ENCODE peak calls at places on chromosome 16, in six cellular contexts. One of them, this sample, is unnamed.

GRCh38 chr16:47395733-47396503 is 64.9 kb downstream of the ITFG1 start:
- DNase-seq in kidney: no peak
- DNase-seq in cardiac fibroblast: no peak
- DNase-seq in CD8-positive, alpha-beta T cell: no peak
- DNase-seq in sigmoid colon: no peak
- DNase-seq in stomach: no peak
- DNase-seq in this sample: no peak

GRCh38 chr16:27238591-27238990 is 30.0 kb downstream of the NSMCE1 start:
- DNase-seq in kidney: peak
- DNase-seq in cardiac fibroblast: no peak
- DNase-seq in CD8-positive, alpha-beta T cell: no peak
- DNase-seq in sigmoid colon: peak
- DNase-seq in stomach: no peak
- DNase-seq in this sample: no peak

GRCh38 chr16:27511657-27512056 is 38.1 kb downstream of the GTF3C1 start:
- DNase-seq in kidney: no peak
- DNase-seq in cardiac fibroblast: peak
- DNase-seq in CD8-positive, alpha-beta T cell: no peak
- DNase-seq in sigmoid colon: no peak
- DNase-seq in stomach: no peak
- DNase-seq in this sample: no peak

GRCh38 chr16:75620326-75621169 is 2.5 kb downstream of the ADAT1 start:
- DNase-seq in kidney: no peak
- DNase-seq in cardiac fibroblast: no peak
- DNase-seq in CD8-positive, alpha-beta T cell: peak
- DNase-seq in sigmoid colon: no peak
- DNase-seq in stomach: peak
- DNase-seq in this sample: no peak

GRCh38 chr16:67115649-67116048 is 5.9 kb downstream of the PHAF1 start:
- DNase-seq in kidney: no peak
- DNase-seq in cardiac fibroblast: peak
- DNase-seq in CD8-positive, alpha-beta T cell: no peak
- DNase-seq in sigmoid colon: peak
- DNase-seq in stomach: no peak
- DNase-seq in this sample: peak

GRCh38 chr16:50311891-50312501 is 45.6 kb downstream of the ADCY7 start:
- DNase-seq in kidney: peak
- DNase-seq in cardiac fibroblast: no peak
- DNase-seq in CD8-positive, alpha-beta T cell: no peak
- DNase-seq in sigmoid colon: peak
- DNase-seq in stomach: peak
- DNase-seq in this sample: no peak

GRCh38 chr16:17435324-17435723 is 35.4 kb downstream of the XYLT1 start:
- DNase-seq in kidney: no peak
- DNase-seq in cardiac fibroblast: no peak
- DNase-seq in CD8-positive, alpha-beta T cell: no peak
- DNase-seq in sigmoid colon: no peak
- DNase-seq in stomach: no peak
- DNase-seq in this sample: no peak

GRCh38 chr16:21100447-21100846 is 50.2 kb downstream of the DNAH3 start:
- DNase-seq in kidney: no peak
- DNase-seq in cardiac fibroblast: peak
- DNase-seq in CD8-positive, alpha-beta T cell: no peak
- DNase-seq in sigmoid colon: no peak
- DNase-seq in stomach: no peak
- DNase-seq in this sample: peak

GRCh38 chr16:15973460-15973859 is 24.0 kb downstream of the ABCC1 start:
- DNase-seq in kidney: no peak
- DNase-seq in cardiac fibroblast: no peak
- DNase-seq in CD8-positive, alpha-beta T cell: no peak
- DNase-seq in sigmoid colon: no peak
- DNase-seq in stomach: no peak
- DNase-seq in this sample: no peak

GRCh38 chr16:57966986-57967385 is 3.9 kb downstream of the CNGB1 start:
- DNase-seq in kidney: no peak
- DNase-seq in cardiac fibroblast: no peak
- DNase-seq in CD8-positive, alpha-beta T cell: no peak
- DNase-seq in sigmoid colon: no peak
- DNase-seq in stomach: no peak
- DNase-seq in this sample: no peak

GRCh38 chr16:57970319-57970718 is 609 bp downstream of the CNGB1 start:
- DNase-seq in kidney: no peak
- DNase-seq in cardiac fibroblast: no peak
- DNase-seq in CD8-positive, alpha-beta T cell: no peak
- DNase-seq in sigmoid colon: no peak
- DNase-seq in stomach: no peak
- DNase-seq in this sample: no peak

GRCh38 chr16:57966133-57966805 is 4.7 kb downstream of the CNGB1 start:
- DNase-seq in kidney: no peak
- DNase-seq in cardiac fibroblast: peak
- DNase-seq in CD8-positive, alpha-beta T cell: no peak
- DNase-seq in sigmoid colon: no peak
- DNase-seq in stomach: no peak
- DNase-seq in this sample: no peak

GRCh38 chr16:57969451-57970123 is 1.3 kb downstream of the CNGB1 start:
- DNase-seq in kidney: peak
- DNase-seq in cardiac fibroblast: no peak
- DNase-seq in CD8-positive, alpha-beta T cell: no peak
- DNase-seq in sigmoid colon: no peak
- DNase-seq in stomach: no peak
- DNase-seq in this sample: no peak

GRCh38 chr16:57967916-57968315 is 3.0 kb downstream of the CNGB1 start:
- DNase-seq in kidney: no peak
- DNase-seq in cardiac fibroblast: no peak
- DNase-seq in CD8-positive, alpha-beta T cell: no peak
- DNase-seq in sigmoid colon: no peak
- DNase-seq in stomach: no peak
- DNase-seq in this sample: no peak
- H3K4me3 ChIP-seq in kidney: no peak
- H3K4me3 ChIP-seq in cardiac fibroblast: no peak
- H3K4me3 ChIP-seq in CD8-positive, alpha-beta T cell: no peak
- H3K4me3 ChIP-seq in sigmoid colon: no peak
- H3K4me3 ChIP-seq in stomach: no peak
- H3K4me3 ChIP-seq in this sample: no peak

DNA sequence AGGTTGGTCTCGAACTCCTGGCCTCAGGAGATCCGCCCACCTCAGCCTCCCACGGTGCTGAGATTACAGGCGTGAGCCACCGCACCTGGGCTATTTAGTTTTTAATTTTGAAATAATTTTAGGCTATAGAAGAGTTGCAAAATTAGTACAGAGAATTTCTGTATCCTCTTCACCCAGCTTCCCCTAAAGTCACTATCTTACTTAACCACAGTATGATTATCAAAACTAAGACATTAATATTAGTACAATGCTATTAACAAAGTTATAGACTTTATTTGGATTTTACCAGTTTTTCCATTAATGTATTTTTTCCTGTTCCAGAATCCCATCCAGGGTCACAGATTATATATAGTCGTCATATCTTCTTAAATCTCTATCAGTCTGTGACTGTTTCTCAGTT is 62.6 kb downstream of the CLEC19A start:
- DNase-seq in kidney: no peak
- DNase-seq in cardiac fibroblast: no peak
- DNase-seq in CD8-positive, alpha-beta T cell: no peak
- DNase-seq in sigmoid colon: no peak
- DNase-seq in stomach: no peak
- DNase-seq in this sample: no peak
- H3K4me3 ChIP-seq in kidney: no peak
- H3K4me3 ChIP-seq in cardiac fibroblast: no peak
- H3K4me3 ChIP-seq in CD8-positive, alpha-beta T cell: no peak
- H3K4me3 ChIP-seq in sigmoid colon: no peak
- H3K4me3 ChIP-seq in stomach: no peak
- H3K4me3 ChIP-seq in this sample: no peak

GRCh38 chr16:14150796-14151195 is 79.7 kb downstream of the MRTFB start:
- DNase-seq in kidney: no peak
- DNase-seq in cardiac fibroblast: peak
- DNase-seq in CD8-positive, alpha-beta T cell: no peak
- DNase-seq in sigmoid colon: no peak
- DNase-seq in stomach: no peak
- DNase-seq in this sample: no peak

GRCh38 chr16:14148569-14148968 is 77.5 kb downstream of the MRTFB start:
- DNase-seq in kidney: no peak
- DNase-seq in cardiac fibroblast: peak
- DNase-seq in CD8-positive, alpha-beta T cell: no peak
- DNase-seq in sigmoid colon: no peak
- DNase-seq in stomach: no peak
- DNase-seq in this sample: no peak

GRCh38 chr16:14151256-14152030 is 80.3 kb downstream of the MRTFB start:
- DNase-seq in kidney: no peak
- DNase-seq in cardiac fibroblast: peak
- DNase-seq in CD8-positive, alpha-beta T cell: no peak
- DNase-seq in sigmoid colon: no peak
- DNase-seq in stomach: no peak
- DNase-seq in this sample: peak

GRCh38 chr16:14146445-14146844 is 75.3 kb downstream of the MRTFB start:
- DNase-seq in kidney: no peak
- DNase-seq in cardiac fibroblast: no peak
- DNase-seq in CD8-positive, alpha-beta T cell: no peak
- DNase-seq in sigmoid colon: no peak
- DNase-seq in stomach: peak
- DNase-seq in this sample: no peak

DNA sequence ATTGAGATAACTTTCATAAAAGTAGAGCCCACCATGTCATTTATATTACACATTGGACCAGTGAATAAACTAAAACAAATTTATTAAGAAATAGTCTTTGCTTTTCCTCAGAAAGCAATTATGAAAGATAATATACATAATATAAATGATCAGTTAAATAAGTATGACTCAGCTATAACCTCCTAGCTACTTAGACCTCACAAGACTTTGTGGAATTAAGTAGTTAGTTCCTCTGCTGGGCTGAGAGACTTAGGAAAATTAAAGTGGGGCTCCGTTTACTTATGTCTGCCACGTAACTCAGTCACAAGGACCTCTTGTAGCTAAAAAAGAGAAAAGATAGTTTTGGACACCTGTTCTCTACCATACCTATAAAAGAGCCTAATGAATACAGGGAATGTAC is 76.9 kb downstream of the MRTFB start:
- DNase-seq in kidney: no peak
- DNase-seq in cardiac fibroblast: no peak
- DNase-seq in CD8-positive, alpha-beta T cell: no peak
- DNase-seq in sigmoid colon: no peak
- DNase-seq in stomach: no peak
- DNase-seq in this sample: no peak
- H3K4me3 ChIP-seq in kidney: no peak
- H3K4me3 ChIP-seq in cardiac fibroblast: no peak
- H3K4me3 ChIP-seq in CD8-positive, alpha-beta T cell: no peak
- H3K4me3 ChIP-seq in sigmoid colon: no peak
- H3K4me3 ChIP-seq in stomach: no peak
- H3K4me3 ChIP-seq in this sample: no peak

DNA sequence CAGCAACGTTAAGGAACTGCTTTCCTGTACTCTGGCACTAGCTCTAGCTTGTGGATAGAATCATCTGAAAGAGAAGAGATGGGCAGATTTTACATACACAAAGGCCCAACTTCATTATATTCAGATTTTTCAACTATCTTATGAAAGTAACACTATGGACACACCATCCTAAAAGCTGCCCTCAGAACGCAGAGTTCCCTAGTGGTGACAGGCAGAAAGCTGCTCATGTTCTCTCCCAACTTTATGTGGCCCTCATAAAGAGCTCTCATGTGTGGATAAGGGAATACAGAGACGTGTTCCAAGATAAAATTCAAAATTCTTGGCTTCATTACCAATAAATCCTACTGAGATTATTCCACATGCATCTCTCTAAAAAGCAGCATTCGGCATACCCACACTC is 1.5 kb downstream of the CFAP20 start:
- DNase-seq in kidney: no peak
- DNase-seq in cardiac fibroblast: no peak
- DNase-seq in CD8-positive, alpha-beta T cell: no peak
- DNase-seq in sigmoid colon: no peak
- DNase-seq in stomach: no peak
- DNase-seq in this sample: no peak
- H3K4me3 ChIP-seq in kidney: peak
- H3K4me3 ChIP-seq in cardiac fibroblast: peak
- H3K4me3 ChIP-seq in CD8-positive, alpha-beta T cell: peak
- H3K4me3 ChIP-seq in sigmoid colon: peak
- H3K4me3 ChIP-seq in stomach: peak
- H3K4me3 ChIP-seq in this sample: peak

GRCh38 chr16:22210285-22210684 is 4.2 kb downstream of the EEF2K start:
- DNase-seq in kidney: no peak
- DNase-seq in cardiac fibroblast: no peak
- DNase-seq in CD8-positive, alpha-beta T cell: no peak
- DNase-seq in sigmoid colon: no peak
- DNase-seq in stomach: no peak
- DNase-seq in this sample: no peak

GRCh38 chr16:22213236-22213635 is 7.2 kb downstream of the EEF2K start:
- DNase-seq in kidney: no peak
- DNase-seq in cardiac fibroblast: no peak
- DNase-seq in CD8-positive, alpha-beta T cell: no peak
- DNase-seq in sigmoid colon: no peak
- DNase-seq in stomach: no peak
- DNase-seq in this sample: no peak

GRCh38 chr16:22213801-22214200 is 7.7 kb downstream of the EEF2K start:
- DNase-seq in kidney: no peak
- DNase-seq in cardiac fibroblast: no peak
- DNase-seq in CD8-positive, alpha-beta T cell: no peak
- DNase-seq in sigmoid colon: no peak
- DNase-seq in stomach: no peak
- DNase-seq in this sample: no peak

GRCh38 chr16:22207715-22208360 is 1.8 kb downstream of the EEF2K start:
- DNase-seq in kidney: no peak
- DNase-seq in cardiac fibroblast: no peak
- DNase-seq in CD8-positive, alpha-beta T cell: no peak
- DNase-seq in sigmoid colon: no peak
- DNase-seq in stomach: no peak
- DNase-seq in this sample: no peak

GRCh38 chr16:22210854-22211253 is 4.8 kb downstream of the EEF2K start:
- DNase-seq in kidney: no peak
- DNase-seq in cardiac fibroblast: no peak
- DNase-seq in CD8-positive, alpha-beta T cell: no peak
- DNase-seq in sigmoid colon: no peak
- DNase-seq in stomach: no peak
- DNase-seq in this sample: no peak
- H3K4me3 ChIP-seq in kidney: no peak
- H3K4me3 ChIP-seq in cardiac fibroblast: no peak
- H3K4me3 ChIP-seq in CD8-positive, alpha-beta T cell: no peak
- H3K4me3 ChIP-seq in sigmoid colon: no peak
- H3K4me3 ChIP-seq in stomach: no peak
- H3K4me3 ChIP-seq in this sample: no peak